ENCODE peak calls at places on chromosomes 1 and 21, in eight cellular contexts. One of them, this sample, is unnamed.
A peak's percentile ranks its signal among the peaks of the same experiment; 100 is the strongest.

GRCh38 chr1:87600848-87601247 is 272.2 kb downstream of the LMO4 start:
- DNase-seq in PC-9: no peak
- DNase-seq in mesenchymal stem cell: peak; percentile 73
- DNase-seq in endodermal cell: no peak
- DNase-seq in colonic mucosa: no peak
- DNase-seq in fibroblast of lung: no peak
- DNase-seq in mesendoderm: peak; percentile 38
- DNase-seq in neural progenitor cell: no peak
- DNase-seq in this sample: no peak

GRCh38 chr1:18149113-18149641 is 41.6 kb downstream of the IGSF21 start:
- DNase-seq in colonic mucosa: no peak
- DNase-seq in mesenchymal stem cell: no peak
- DNase-seq in fibroblast of lung: peak; percentile 1
- DNase-seq in mesendoderm: peak; percentile 38
- DNase-seq in endodermal cell: peak; percentile 68
- DNase-seq in neural progenitor cell: peak; percentile 53
- DNase-seq in PC-9: no peak
- DNase-seq in this sample: no peak

GRCh38 chr21:27813750-27814149 is 846.9 kb upstream of the ADAMTS5 start:
- DNase-seq in PC-9: peak; percentile 3
- DNase-seq in mesendoderm: no peak
- DNase-seq in neural progenitor cell: peak; percentile 2
- DNase-seq in fibroblast of lung: no peak
- DNase-seq in endodermal cell: no peak
- DNase-seq in mesenchymal stem cell: no peak
- DNase-seq in colonic mucosa: peak; percentile 22
- DNase-seq in this sample: peak; percentile 79

GRCh38 chr1:78560811-78561210 is 59.4 kb upstream of the IFI44L start:
- DNase-seq in PC-9: no peak
- DNase-seq in neural progenitor cell: no peak
- DNase-seq in colonic mucosa: no peak
- DNase-seq in mesendoderm: no peak
- DNase-seq in endodermal cell: no peak
- DNase-seq in fibroblast of lung: no peak
- DNase-seq in mesenchymal stem cell: no peak
- DNase-seq in this sample: no peak

GRCh38 chr21:18743523-18743922 is 339.9 kb upstream of the TMPRSS15 start:
- DNase-seq in endodermal cell: no peak
- DNase-seq in neural progenitor cell: no peak
- DNase-seq in PC-9: no peak
- DNase-seq in mesenchymal stem cell: no peak
- DNase-seq in fibroblast of lung: no peak
- DNase-seq in colonic mucosa: no peak
- DNase-seq in mesendoderm: no peak
- DNase-seq in this sample: no peak

GRCh38 chr1:10979483-10979920 is 33.0 kb upstream of the TARDBP start:
- DNase-seq in neural progenitor cell: peak; percentile 50
- DNase-seq in endodermal cell: no peak
- DNase-seq in mesendoderm: no peak
- DNase-seq in fibroblast of lung: peak; percentile 18
- DNase-seq in colonic mucosa: no peak
- DNase-seq in PC-9: no peak
- DNase-seq in mesenchymal stem cell: no peak
- DNase-seq in this sample: peak; percentile 82

GRCh38 chr1:183584155-183584554 is 6.1 kb downstream of the NCF2 start:
- DNase-seq in endodermal cell: no peak
- DNase-seq in mesendoderm: no peak
- DNase-seq in fibroblast of lung: no peak
- DNase-seq in mesenchymal stem cell: no peak
- DNase-seq in neural progenitor cell: no peak
- DNase-seq in PC-9: no peak
- DNase-seq in colonic mucosa: no peak
- DNase-seq in this sample: no peak

GRCh38 chr1:66253330-66253921 is 280.5 kb upstream of the SGIP1 start:
- DNase-seq in PC-9: no peak
- DNase-seq in endodermal cell: no peak
- DNase-seq in neural progenitor cell: peak; percentile 63
- DNase-seq in mesenchymal stem cell: peak; percentile 79
- DNase-seq in fibroblast of lung: peak; percentile 64
- DNase-seq in colonic mucosa: no peak
- DNase-seq in mesendoderm: peak; percentile 76
- DNase-seq in this sample: no peak

GRCh38 chr1:106912146-106912545 is 144.3 kb upstream of the PRMT6 start:
- DNase-seq in PC-9: no peak
- DNase-seq in colonic mucosa: no peak
- DNase-seq in endodermal cell: no peak
- DNase-seq in mesendoderm: peak; percentile 8
- DNase-seq in mesenchymal stem cell: no peak
- DNase-seq in neural progenitor cell: no peak
- DNase-seq in fibroblast of lung: peak; percentile 34
- DNase-seq in this sample: no peak

GRCh38 chr1:173056355-173056754 is 5.6 kb upstream of the TNFSF18 start:
- DNase-seq in endodermal cell: no peak
- DNase-seq in fibroblast of lung: no peak
- DNase-seq in mesendoderm: no peak
- DNase-seq in neural progenitor cell: no peak
- DNase-seq in PC-9: peak; percentile 56
- DNase-seq in colonic mucosa: no peak
- DNase-seq in mesenchymal stem cell: no peak
- DNase-seq in this sample: no peak

GRCh38 chr1:223355699-223356098 is 8.3 kb downstream of the SUSD4 start:
- DNase-seq in PC-9: no peak
- DNase-seq in fibroblast of lung: no peak
- DNase-seq in mesendoderm: no peak
- DNase-seq in colonic mucosa: no peak
- DNase-seq in mesenchymal stem cell: no peak
- DNase-seq in endodermal cell: no peak
- DNase-seq in neural progenitor cell: no peak
- DNase-seq in this sample: no peak

GRCh38 chr1:2257245-2257627 is 29.1 kb downstream of the SKI start:
- DNase-seq in PC-9: no peak
- DNase-seq in mesendoderm: no peak
- DNase-seq in fibroblast of lung: peak; percentile 76
- DNase-seq in mesenchymal stem cell: no peak
- DNase-seq in colonic mucosa: no peak
- DNase-seq in neural progenitor cell: peak; percentile 56
- DNase-seq in endodermal cell: no peak
- DNase-seq in this sample: no peak
- H3K4me1 ChIP-seq in PC-9: peaks cover 12% of the 10 kb centered on the region
- H3K4me1 ChIP-seq in mesendoderm: peaks cover 2% of the 10 kb centered on the region
- H3K4me1 ChIP-seq in fibroblast of lung: no peaks in the 10 kb centered on the region
- H3K4me1 ChIP-seq in mesenchymal stem cell: peaks cover 20% of the 10 kb centered on the region
- H3K4me1 ChIP-seq in colonic mucosa: peaks cover 8% of the 10 kb centered on the region
- H3K4me1 ChIP-seq in neural progenitor cell: peaks cover 18% of the 10 kb centered on the region
- H3K4me1 ChIP-seq in endodermal cell: no peaks in the 10 kb centered on the region
- H3K4me1 ChIP-seq in this sample: peaks cover 87% of the 10 kb centered on the region

GRCh38 chr1:159923203-159924024 is 1.9 kb downstream of the TAGLN2 start:
- DNase-seq in PC-9: peak; percentile 86
- DNase-seq in endodermal cell: peak; percentile 92
- DNase-seq in mesenchymal stem cell: peak; percentile 95
- DNase-seq in fibroblast of lung: peak; percentile 86
- DNase-seq in colonic mucosa: peak; percentile 94
- DNase-seq in mesendoderm: peak; percentile 97
- DNase-seq in neural progenitor cell: no peak
- DNase-seq in this sample: peak; percentile 91

GRCh38 chr1:159922499-159923202 is 2.7 kb downstream of the TAGLN2 start:
- DNase-seq in fibroblast of lung: peak; percentile 22
- DNase-seq in endodermal cell: peak; percentile 62
- DNase-seq in neural progenitor cell: no peak
- DNase-seq in mesendoderm: no peak
- DNase-seq in colonic mucosa: peak; percentile 69
- DNase-seq in PC-9: no peak
- DNase-seq in mesenchymal stem cell: peak; percentile 76
- DNase-seq in this sample: peak; percentile 75

GRCh38 chr1:159921251-159921650 is 4.1 kb downstream of the TAGLN2 start:
- DNase-seq in PC-9: no peak
- DNase-seq in colonic mucosa: no peak
- DNase-seq in mesenchymal stem cell: peak; percentile 37
- DNase-seq in fibroblast of lung: peak; percentile 28
- DNase-seq in neural progenitor cell: no peak
- DNase-seq in mesendoderm: no peak
- DNase-seq in endodermal cell: no peak
- DNase-seq in this sample: no peak

GRCh38 chr1:159920651-159921050 is 4.7 kb downstream of the TAGLN2 start:
- DNase-seq in neural progenitor cell: no peak
- DNase-seq in fibroblast of lung: no peak
- DNase-seq in colonic mucosa: no peak
- DNase-seq in endodermal cell: no peak
- DNase-seq in mesendoderm: no peak
- DNase-seq in PC-9: no peak
- DNase-seq in mesenchymal stem cell: no peak
- DNase-seq in this sample: no peak

DNA sequence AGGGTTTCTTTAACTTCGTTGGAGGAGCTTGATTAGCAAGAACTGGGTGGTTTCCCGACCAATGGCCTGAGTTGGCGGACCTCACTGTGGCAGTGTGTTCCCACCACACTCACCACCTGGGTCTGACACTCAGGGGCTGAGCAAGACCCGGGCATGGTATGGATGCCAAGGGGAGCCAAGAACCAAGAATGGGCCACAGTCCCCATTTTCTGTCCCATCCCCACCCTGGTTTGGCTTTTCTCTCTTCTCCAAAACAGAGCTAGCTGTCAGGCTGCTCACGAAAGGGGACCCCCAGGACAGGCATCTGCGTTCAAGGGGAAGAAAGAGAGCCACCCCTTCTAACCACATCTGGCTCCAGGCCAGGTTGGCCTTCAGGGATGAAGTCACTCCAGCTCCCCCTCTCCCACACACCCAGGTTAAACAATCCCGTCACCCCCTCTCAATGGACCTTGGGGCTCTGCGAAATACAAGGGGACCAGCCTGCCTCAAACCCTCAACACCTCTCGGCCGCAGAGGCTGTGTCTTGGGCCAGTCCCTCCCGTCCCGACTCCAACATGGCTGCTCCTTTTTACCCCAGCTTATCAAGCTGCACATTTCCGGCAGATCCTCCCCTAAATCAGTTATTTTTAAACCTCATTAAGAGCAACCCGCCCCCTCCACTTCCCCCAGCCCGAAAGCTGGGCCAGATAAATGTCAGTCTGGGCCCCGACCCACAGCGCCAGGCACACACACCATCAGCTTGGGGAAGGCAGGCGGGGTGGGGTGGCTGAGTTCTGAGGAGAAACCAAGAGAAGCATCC is 3.4 kb downstream of the TAGLN2 start:
- DNase-seq in PC-9: no peak
- DNase-seq in neural progenitor cell: no peak
- DNase-seq in colonic mucosa: no peak
- DNase-seq in fibroblast of lung: peak; percentile 57
- DNase-seq in mesenchymal stem cell: peak; percentile 26
- DNase-seq in endodermal cell: peak; percentile 45
- DNase-seq in mesendoderm: no peak
- DNase-seq in this sample: no peak
- H3K4me1 ChIP-seq in PC-9: peaks cover 80% of the 10 kb centered on the region
- H3K4me1 ChIP-seq in neural progenitor cell: peaks cover 26% of the 10 kb centered on the region
- H3K4me1 ChIP-seq in colonic mucosa: no peaks in the 10 kb centered on the region
- H3K4me1 ChIP-seq in fibroblast of lung: peaks cover 40% of the 10 kb centered on the region
- H3K4me1 ChIP-seq in mesenchymal stem cell: peaks cover 49% of the 10 kb centered on the region
- H3K4me1 ChIP-seq in endodermal cell: peaks cover 17% of the 10 kb centered on the region
- H3K4me1 ChIP-seq in mesendoderm: peaks cover 19% of the 10 kb centered on the region
- H3K4me1 ChIP-seq in this sample: peaks cover 40% of the 10 kb centered on the region

DNA sequence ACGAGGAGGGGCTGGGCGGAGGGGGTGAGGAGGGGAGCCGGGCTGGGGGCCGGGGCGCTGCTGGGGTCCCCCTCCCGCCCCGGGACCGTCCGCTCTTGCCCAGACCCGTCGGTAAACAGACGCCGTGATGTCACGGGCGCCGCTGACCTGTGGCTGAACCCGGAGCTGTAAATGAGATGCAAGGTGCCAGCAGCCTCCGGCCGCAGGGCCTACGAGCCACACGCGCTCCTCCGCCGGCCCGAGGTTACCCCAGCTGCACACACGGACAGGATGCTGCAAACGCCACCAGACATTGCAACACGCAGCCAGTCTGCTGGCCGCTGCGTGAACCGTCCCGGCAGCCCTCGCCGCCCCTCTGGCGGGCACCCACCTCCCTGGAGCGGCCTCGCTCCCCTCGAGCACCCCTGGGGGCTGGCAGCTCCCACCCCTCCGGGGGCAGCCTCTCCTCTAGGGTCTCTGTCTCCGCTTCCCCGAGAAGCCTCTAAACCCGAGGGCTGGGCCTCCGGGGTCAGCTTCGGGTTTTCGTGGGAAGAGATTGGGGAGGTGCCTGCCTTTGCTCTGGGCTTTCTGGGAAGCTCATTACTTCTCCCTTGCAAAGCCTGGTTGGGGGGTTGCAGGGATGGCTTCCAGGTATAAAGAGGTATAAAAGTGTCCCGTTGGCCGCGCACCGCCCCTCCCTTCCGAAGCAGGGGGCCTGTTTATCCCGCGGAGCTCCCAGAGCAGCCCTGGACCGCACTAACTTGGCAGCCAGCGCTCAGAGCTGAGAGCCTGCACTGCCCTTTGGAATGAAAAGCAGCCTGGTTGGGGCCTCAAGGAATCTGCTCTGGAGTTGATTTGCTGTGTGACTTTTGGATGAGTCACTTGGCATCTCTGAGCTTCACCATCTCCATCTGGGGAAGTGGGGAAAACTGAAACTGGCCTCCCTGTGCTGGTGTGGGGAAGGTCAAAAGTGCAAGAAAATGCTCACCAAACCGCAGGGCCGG is 21.9 kb downstream of the DHRS3 start:
- DNase-seq in mesendoderm: peak; percentile 89
- DNase-seq in endodermal cell: peak; percentile 92
- DNase-seq in neural progenitor cell: peak; percentile 79
- DNase-seq in PC-9: peak; percentile 95
- DNase-seq in mesenchymal stem cell: peak; percentile 95
- DNase-seq in fibroblast of lung: peak; percentile 99
- DNase-seq in colonic mucosa: peak; percentile 90
- DNase-seq in this sample: peak; percentile 97
- H3K4me1 ChIP-seq in mesendoderm: no peaks in the 10 kb centered on the region
- H3K4me1 ChIP-seq in endodermal cell: no peaks in the 10 kb centered on the region
- H3K4me1 ChIP-seq in neural progenitor cell: peaks cover 14% of the 10 kb centered on the region
- H3K4me1 ChIP-seq in PC-9: peaks cover 68% of the 10 kb centered on the region
- H3K4me1 ChIP-seq in mesenchymal stem cell: peaks cover 19% of the 10 kb centered on the region
- H3K4me1 ChIP-seq in fibroblast of lung: peaks cover 23% of the 10 kb centered on the region
- H3K4me1 ChIP-seq in colonic mucosa: peaks cover 19% of the 10 kb centered on the region
- H3K4me1 ChIP-seq in this sample: peaks cover 97% of the 10 kb centered on the region

GRCh38 chr1:203934027-203934426 is 72.6 kb downstream of the SNRPE start:
- DNase-seq in fibroblast of lung: no peak
- DNase-seq in neural progenitor cell: no peak
- DNase-seq in mesenchymal stem cell: peak; percentile 20
- DNase-seq in PC-9: no peak
- DNase-seq in endodermal cell: peak; percentile 46
- DNase-seq in mesendoderm: peak; percentile 44
- DNase-seq in colonic mucosa: no peak
- DNase-seq in this sample: no peak

GRCh38 chr1:203934651-203935050 is 73.3 kb downstream of the SNRPE start:
- DNase-seq in PC-9: no peak
- DNase-seq in colonic mucosa: no peak
- DNase-seq in neural progenitor cell: no peak
- DNase-seq in endodermal cell: no peak
- DNase-seq in mesenchymal stem cell: no peak
- DNase-seq in fibroblast of lung: no peak
- DNase-seq in mesendoderm: no peak
- DNase-seq in this sample: no peak

GRCh38 chr1:203935286-203935685 is 73.9 kb downstream of the SNRPE start:
- DNase-seq in PC-9: no peak
- DNase-seq in endodermal cell: no peak
- DNase-seq in mesenchymal stem cell: no peak
- DNase-seq in mesendoderm: no peak
- DNase-seq in colonic mucosa: no peak
- DNase-seq in neural progenitor cell: no peak
- DNase-seq in fibroblast of lung: no peak
- DNase-seq in this sample: no peak

GRCh38 chr1:203932559-203932958 is 71.2 kb downstream of the SNRPE start:
- DNase-seq in fibroblast of lung: no peak
- DNase-seq in mesendoderm: no peak
- DNase-seq in neural progenitor cell: no peak
- DNase-seq in PC-9: no peak
- DNase-seq in colonic mucosa: no peak
- DNase-seq in mesenchymal stem cell: no peak
- DNase-seq in endodermal cell: no peak
- DNase-seq in this sample: no peak

GRCh38 chr1:203937678-203938330 is 76.4 kb downstream of the SNRPE start:
- DNase-seq in fibroblast of lung: no peak
- DNase-seq in mesendoderm: no peak
- DNase-seq in neural progenitor cell: no peak
- DNase-seq in mesenchymal stem cell: no peak
- DNase-seq in colonic mucosa: no peak
- DNase-seq in PC-9: no peak
- DNase-seq in endodermal cell: no peak
- DNase-seq in this sample: no peak
- H3K4me1 ChIP-seq in fibroblast of lung: no peaks in the 10 kb centered on the region
- H3K4me1 ChIP-seq in mesendoderm: no peaks in the 10 kb centered on the region
- H3K4me1 ChIP-seq in neural progenitor cell: no peaks in the 10 kb centered on the region
- H3K4me1 ChIP-seq in mesenchymal stem cell: no peaks in the 10 kb centered on the region
- H3K4me1 ChIP-seq in colonic mucosa: no peaks in the 10 kb centered on the region
- H3K4me1 ChIP-seq in PC-9: peaks cover 6% of the 10 kb centered on the region
- H3K4me1 ChIP-seq in endodermal cell: no peaks in the 10 kb centered on the region
- H3K4me1 ChIP-seq in this sample: no peaks in the 10 kb centered on the region